ENCODE peak calls at places on chromosomes 11 and 22, in seven cellular contexts. W, H, J, C, O, Z and F are unnamed samples.

GRCh38 chr11:17651061-17651460 is 68.3 kb upstream of the MYOD1 start:
- DNase-seq in O (no peak), Z (no peak), W (no peak), H (no peak), J (no peak), C (no peak), F (no peak)

GRCh38 chr11:112156153-112156552 is 7.7 kb downstream of the IL18 start:
- DNase-seq in Z (no peak), O (no peak), H (no peak), W (no peak), C (no peak), J (no peak), F (no peak)

GRCh38 chr11:18329196-18329870 is 7.0 kb downstream of the GTF2H1 start:
- DNase-seq in H (peak; percentile 32), O (no peak), Z (no peak), W (no peak), J (no peak), C (no peak), F (no peak)

GRCh38 chr11:34775417-34775888 is 140.7 kb downstream of the APIP start:
- DNase-seq in W (no peak), Z (no peak), H (no peak), O (no peak), J (no peak), C (no peak), F (no peak)

GRCh38 chr11:109267293-109268095 is 154.5 kb upstream of the C11orf87 start:
- DNase-seq in J (no peak), O (no peak), Z (no peak), H (no peak), W (no peak), C (no peak), F (no peak)

GRCh38 chr22:18031670-18032454 is 7.5 kb upstream of the MICAL3 start:
- DNase-seq in J (peak; percentile 83), O (no peak), C (no peak), H (no peak), W (no peak), Z (peak; percentile 82), F (no peak)

GRCh38 chr11:132114185-132114584 is 743.8 kb downstream of the NTM start:
- DNase-seq in O (no peak), W (no peak), Z (no peak), J (no peak), H (peak; percentile 2), C (no peak), F (peak; percentile 69)

GRCh38 chr11:10019906-10020682 is 273.9 kb downstream of the SBF2 start:
- DNase-seq in O (no peak), J (no peak), W (no peak), C (no peak), Z (no peak), H (no peak), F (no peak)

GRCh38 chr22:40116496-40117200 is 61.1 kb upstream of the TNRC6B start:
- DNase-seq in Z (no peak), W (peak; percentile 32), O (no peak), C (no peak), H (peak; percentile 44), J (no peak), F (no peak)

GRCh38 chr22:46517255-46517761 is 20.1 kb downstream of the CELSR1 start:
- DNase-seq in W (no peak), C (peak; percentile 69), O (no peak), Z (no peak), H (no peak), J (no peak), F (no peak)

GRCh38 chr11:54832676-54833075 is 126.0 kb downstream of the OR4A5 start:
- DNase-seq in H (no peak), J (no peak), W (no peak), C (no peak), O (no peak), Z (no peak), F (no peak)

GRCh38 chr22:50544746-50545253 is 899 bp upstream of the KLHDC7B start:
- DNase-seq in J (no peak), W (peak; percentile 51), H (peak; percentile 81), Z (no peak), C (peak; percentile 19), O (no peak), F (no peak)

GRCh38 chr11:7020183-7020917 is at the start of the genes NLRP14 and ZNF214:
- DNase-seq in Z (peak; percentile 75), C (peak; percentile 95), O (peak; percentile 85), H (no peak), J (peak; percentile 68), W (peak; percentile 8), F (peak; percentile 86)

GRCh38 chr11:76419896-76420295 is 24.9 kb upstream of the EMSY start:
- DNase-seq in Z (no peak), O (no peak), C (no peak), W (no peak), H (peak; percentile 22), J (no peak), F (peak; percentile 22)

GRCh38 chr22:27240298-27240885 is 561.2 kb downstream of the MN1 start:
- DNase-seq in Z (no peak), J (no peak), H (no peak), C (no peak), O (no peak), W (no peak), F (no peak)

GRCh38 chr11:1639102-1639620 is 9.6 kb downstream of the KRTAP5-5 start:
- DNase-seq in C (no peak), J (no peak), O (peak; percentile 81), W (no peak), H (no peak), Z (no peak), F (no peak)

GRCh38 chr11:70079691-70080090 is 1.6 kb downstream of the ANO1 start:
- DNase-seq in C (no peak), J (no peak), H (no peak), W (no peak), O (no peak), Z (no peak), F (no peak)

GRCh38 chr11:76443254-76443935 is 1.4 kb upstream of the EMSY start:
- DNase-seq in O (no peak), Z (no peak), C (no peak), H (no peak), W (no peak), J (no peak), F (no peak)

GRCh38 chr22:39180566-39180965 is 28.1 kb upstream of the CBX7 start:
- DNase-seq in Z (no peak), C (no peak), J (no peak), O (peak; percentile 43), W (no peak), H (no peak), F (no peak)

GRCh38 chr11:5684627-5685362 is at the start of gene TRIM5:
- DNase-seq in O (peak; percentile 93), J (peak; percentile 97), C (peak; percentile 90), Z (peak; percentile 92), H (peak; percentile 90), W (peak; percentile 82), F (peak; percentile 78)